ENCODE peak calls at places on chromosomes 7 and 10, in eight cellular contexts. One of them, this sample, is unnamed.

GRCh38 chr7:152481082-152481481 is 45.3 kb upstream of the KMT2C start:
- DNase-seq in EL: no peak
- DNase-seq in AG04449: no peak
- DNase-seq in HS-5: no peak
- DNase-seq in HFFc6: no peak
- DNase-seq in mammary epithelial cell: no peak
- DNase-seq in A549: no peak
- DNase-seq in glutamatergic neuron: no peak
- DNase-seq in this sample: no peak

GRCh38 chr7:43278088-43278644 is 165.7 kb downstream of the HECW1 start:
- DNase-seq in EL: peak
- DNase-seq in HS-5: no peak
- DNase-seq in AG04449: no peak
- DNase-seq in HFFc6: peak
- DNase-seq in mammary epithelial cell: peak
- DNase-seq in A549: no peak
- DNase-seq in glutamatergic neuron: no peak
- DNase-seq in this sample: no peak

GRCh38 chr10:55098452-55098851 is 297.4 kb upstream of the PCDH15 start:
- DNase-seq in mammary epithelial cell: no peak
- DNase-seq in A549: no peak
- DNase-seq in AG04449: no peak
- DNase-seq in HS-5: no peak
- DNase-seq in HFFc6: no peak
- DNase-seq in EL: no peak
- DNase-seq in glutamatergic neuron: no peak
- DNase-seq in this sample: no peak

GRCh38 chr7:135320277-135320676 is 86.6 kb downstream of the STRA8 start:
- DNase-seq in AG04449: peak
- DNase-seq in EL: peak
- DNase-seq in mammary epithelial cell: peak
- DNase-seq in HS-5: no peak
- DNase-seq in HFFc6: peak
- DNase-seq in A549: peak
- DNase-seq in glutamatergic neuron: no peak
- DNase-seq in this sample: no peak

GRCh38 chr7:27351137-27351536 is 108.5 kb downstream of the EVX1 start:
- DNase-seq in AG04449: no peak
- DNase-seq in HFFc6: no peak
- DNase-seq in A549: no peak
- DNase-seq in mammary epithelial cell: no peak
- DNase-seq in glutamatergic neuron: no peak
- DNase-seq in HS-5: no peak
- DNase-seq in EL: no peak
- DNase-seq in this sample: no peak

GRCh38 chr10:30103595-30104310 is 44.4 kb upstream of the JCAD start:
- DNase-seq in A549: no peak
- DNase-seq in mammary epithelial cell: no peak
- DNase-seq in HFFc6: no peak
- DNase-seq in EL: no peak
- DNase-seq in HS-5: no peak
- DNase-seq in AG04449: no peak
- DNase-seq in glutamatergic neuron: no peak
- DNase-seq in this sample: no peak

GRCh38 chr7:48455363-48455762 is 284.1 kb downstream of the ABCA13 start:
- DNase-seq in HS-5: no peak
- DNase-seq in glutamatergic neuron: no peak
- DNase-seq in HFFc6: no peak
- DNase-seq in A549: no peak
- DNase-seq in AG04449: no peak
- DNase-seq in mammary epithelial cell: no peak
- DNase-seq in EL: no peak
- DNase-seq in this sample: no peak

GRCh38 chr7:66100408-66101050 is 14.1 kb upstream of the CRCP start:
- DNase-seq in AG04449: no peak
- DNase-seq in mammary epithelial cell: no peak
- DNase-seq in EL: no peak
- DNase-seq in HFFc6: no peak
- DNase-seq in HS-5: no peak
- DNase-seq in A549: no peak
- DNase-seq in glutamatergic neuron: no peak
- DNase-seq in this sample: no peak

GRCh38 chr10:26557641-26558014 is 119.5 kb downstream of the APBB1IP start:
- DNase-seq in A549: peak
- DNase-seq in EL: peak
- DNase-seq in mammary epithelial cell: peak
- DNase-seq in HFFc6: peak
- DNase-seq in glutamatergic neuron: no peak
- DNase-seq in HS-5: no peak
- DNase-seq in AG04449: no peak
- DNase-seq in this sample: no peak

GRCh38 chr7:4661871-4662270 is 20.2 kb upstream of the FOXK1 start:
- DNase-seq in glutamatergic neuron: no peak
- DNase-seq in HFFc6: no peak
- DNase-seq in EL: no peak
- DNase-seq in A549: no peak
- DNase-seq in mammary epithelial cell: no peak
- DNase-seq in AG04449: no peak
- DNase-seq in HS-5: no peak
- DNase-seq in this sample: no peak

GRCh38 chr10:113788604-113789083 is 37.2 kb downstream of the PLEKHS1 start:
- DNase-seq in HS-5: peak
- DNase-seq in AG04449: peak
- DNase-seq in glutamatergic neuron: no peak
- DNase-seq in mammary epithelial cell: peak
- DNase-seq in HFFc6: peak
- DNase-seq in EL: peak
- DNase-seq in A549: peak
- DNase-seq in this sample: peak

GRCh38 chr7:92621641-92622429 is 31.6 kb upstream of the FAM133B start:
- DNase-seq in EL: peak
- DNase-seq in HFFc6: peak
- DNase-seq in AG04449: no peak
- DNase-seq in mammary epithelial cell: peak
- DNase-seq in A549: no peak
- DNase-seq in HS-5: no peak
- DNase-seq in glutamatergic neuron: no peak
- DNase-seq in this sample: no peak

GRCh38 chr7:151135866-151136514 is 31.5 kb downstream of the GBX1 start:
- DNase-seq in EL: no peak
- DNase-seq in HFFc6: no peak
- DNase-seq in AG04449: no peak
- DNase-seq in A549: no peak
- DNase-seq in mammary epithelial cell: no peak
- DNase-seq in glutamatergic neuron: peak
- DNase-seq in HS-5: no peak
- DNase-seq in this sample: no peak

GRCh38 chr7:41567350-41568114 is 135.4 kb downstream of the INHBA start:
- DNase-seq in mammary epithelial cell: peak
- DNase-seq in HFFc6: peak
- DNase-seq in HS-5: peak
- DNase-seq in A549: no peak
- DNase-seq in EL: peak
- DNase-seq in AG04449: no peak
- DNase-seq in glutamatergic neuron: no peak
- DNase-seq in this sample: no peak

GRCh38 chr7:95295399-95295798 is 28.9 kb downstream of the PON1 start:
- DNase-seq in EL: no peak
- DNase-seq in HFFc6: no peak
- DNase-seq in HS-5: no peak
- DNase-seq in mammary epithelial cell: no peak
- DNase-seq in A549: no peak
- DNase-seq in AG04449: no peak
- DNase-seq in glutamatergic neuron: no peak
- DNase-seq in this sample: no peak

GRCh38 chr10:68103237-68103866 is 5.9 kb upstream of the MYPN start:
- DNase-seq in glutamatergic neuron: no peak
- DNase-seq in AG04449: no peak
- DNase-seq in mammary epithelial cell: no peak
- DNase-seq in HS-5: no peak
- DNase-seq in A549: no peak
- DNase-seq in EL: peak
- DNase-seq in HFFc6: peak
- DNase-seq in this sample: no peak

GRCh38 chr7:116521046-116521664 is 3.7 kb upstream of the CAV1 start:
- DNase-seq in glutamatergic neuron: no peak
- DNase-seq in A549: no peak
- DNase-seq in HFFc6: no peak
- DNase-seq in EL: peak
- DNase-seq in HS-5: no peak
- DNase-seq in mammary epithelial cell: peak
- DNase-seq in AG04449: no peak
- DNase-seq in this sample: no peak

GRCh38 chr10:101974091-101974799 is 81.7 kb downstream of the ARMH3 start:
- DNase-seq in HS-5: no peak
- DNase-seq in glutamatergic neuron: no peak
- DNase-seq in mammary epithelial cell: no peak
- DNase-seq in A549: no peak
- DNase-seq in HFFc6: peak
- DNase-seq in EL: no peak
- DNase-seq in AG04449: no peak
- DNase-seq in this sample: no peak

GRCh38 chr10:61024801-61025201 is 80.8 kb upstream of the RHOBTB1 start:
- DNase-seq in A549: peak
- DNase-seq in glutamatergic neuron: peak
- DNase-seq in HS-5: no peak
- DNase-seq in EL: peak
- DNase-seq in HFFc6: no peak
- DNase-seq in mammary epithelial cell: no peak
- DNase-seq in AG04449: no peak
- DNase-seq in this sample: no peak

GRCh38 chr7:151917791-151918311 is 38.4 kb upstream of the GALNTL5 start:
- DNase-seq in EL: no peak
- DNase-seq in mammary epithelial cell: no peak
- DNase-seq in HS-5: no peak
- DNase-seq in A549: peak
- DNase-seq in AG04449: no peak
- DNase-seq in HFFc6: no peak
- DNase-seq in glutamatergic neuron: no peak
- DNase-seq in this sample: no peak

GRCh38 chr7:77837966-77838365 is 39.4 kb downstream of the PHTF2 start:
- DNase-seq in EL: no peak
- DNase-seq in HFFc6: no peak
- DNase-seq in HS-5: no peak
- DNase-seq in A549: no peak
- DNase-seq in glutamatergic neuron: no peak
- DNase-seq in AG04449: no peak
- DNase-seq in mammary epithelial cell: no peak
- DNase-seq in this sample: no peak

GRCh38 chr7:86932038-86932512 is 127.4 kb downstream of the ELAPOR2 start:
- DNase-seq in HS-5: peak
- DNase-seq in mammary epithelial cell: peak
- DNase-seq in A549: peak
- DNase-seq in HFFc6: peak
- DNase-seq in glutamatergic neuron: no peak
- DNase-seq in AG04449: peak
- DNase-seq in EL: peak
- DNase-seq in this sample: peak

GRCh38 chr7:70635633-70636032 is 496.3 kb upstream of the GALNT17 start:
- DNase-seq in AG04449: no peak
- DNase-seq in glutamatergic neuron: no peak
- DNase-seq in HFFc6: no peak
- DNase-seq in HS-5: no peak
- DNase-seq in EL: no peak
- DNase-seq in A549: no peak
- DNase-seq in mammary epithelial cell: no peak
- DNase-seq in this sample: no peak

GRCh38 chr10:86188796-86189558 is 177.6 kb downstream of the GRID1 start:
- DNase-seq in HS-5: no peak
- DNase-seq in AG04449: no peak
- DNase-seq in glutamatergic neuron: no peak
- DNase-seq in HFFc6: no peak
- DNase-seq in mammary epithelial cell: no peak
- DNase-seq in A549: no peak
- DNase-seq in EL: no peak
- DNase-seq in this sample: no peak

GRCh38 chr7:157373493-157373892 is 36.7 kb downstream of the DNAJB6 start:
- DNase-seq in A549: no peak
- DNase-seq in HFFc6: no peak
- DNase-seq in HS-5: no peak
- DNase-seq in mammary epithelial cell: no peak
- DNase-seq in EL: no peak
- DNase-seq in glutamatergic neuron: no peak
- DNase-seq in AG04449: no peak
- DNase-seq in this sample: no peak

GRCh38 chr7:126727930-126728331 is 524.8 kb downstream of the GRM8 start:
- DNase-seq in HFFc6: no peak
- DNase-seq in mammary epithelial cell: peak
- DNase-seq in AG04449: peak
- DNase-seq in HS-5: peak
- DNase-seq in glutamatergic neuron: no peak
- DNase-seq in EL: peak
- DNase-seq in A549: peak
- DNase-seq in this sample: no peak

GRCh38 chr10:45379891-45380540 is 6.0 kb downstream of the ALOX5 start:
- DNase-seq in EL: no peak
- DNase-seq in HS-5: no peak
- DNase-seq in glutamatergic neuron: no peak
- DNase-seq in mammary epithelial cell: no peak
- DNase-seq in A549: no peak
- DNase-seq in HFFc6: no peak
- DNase-seq in AG04449: no peak
- DNase-seq in this sample: no peak

GRCh38 chr7:129851810-129852209 is 101.0 kb downstream of the UBE2H start:
- DNase-seq in glutamatergic neuron: no peak
- DNase-seq in HFFc6: no peak
- DNase-seq in HS-5: no peak
- DNase-seq in mammary epithelial cell: no peak
- DNase-seq in EL: no peak
- DNase-seq in AG04449: no peak
- DNase-seq in A549: no peak
- DNase-seq in this sample: no peak

GRCh38 chr7:21352540-21353387 is 75.1 kb upstream of the SP4 start:
- DNase-seq in EL: no peak
- DNase-seq in A549: no peak
- DNase-seq in HFFc6: no peak
- DNase-seq in mammary epithelial cell: no peak
- DNase-seq in HS-5: no peak
- DNase-seq in AG04449: no peak
- DNase-seq in glutamatergic neuron: no peak
- DNase-seq in this sample: no peak

GRCh38 chr10:320787-321186 is 185.5 kb downstream of the ZMYND11 start:
- DNase-seq in mammary epithelial cell: no peak
- DNase-seq in EL: no peak
- DNase-seq in A549: no peak
- DNase-seq in AG04449: no peak
- DNase-seq in HFFc6: no peak
- DNase-seq in HS-5: no peak
- DNase-seq in glutamatergic neuron: no peak
- DNase-seq in this sample: no peak

This sample was measured in BJ.